ENCODE peak calls at places on chromosomes 12 and 14, in four cellular contexts. Z is K562, L is HCT116, R is H1. G is an unnamed sample.

GRCh38 chr12:106974525-106974924 is 12.4 kb downstream of the MTERF2 start:
- DNase-seq in Z (no peak), L (no peak), R (no peak), G (no peak)

GRCh38 chr14:57150449-57150848 is 118.3 kb downstream of the EXOC5 start:
- DNase-seq in Z (no peak), L (no peak), R (no peak), G (no peak)

GRCh38 chr12:91529829-91530228 is 347.2 kb upstream of the DCN start:
- DNase-seq in Z (no peak), L (no peak), R (no peak), G (no peak)

GRCh38 chr14:81311816-81312215 is 88.3 kb downstream of the STON2 start:
- DNase-seq in Z (no peak), L (no peak), R (no peak), G (no peak)

GRCh38 chr14:77024171-77024627 is 4.3 kb downstream of the IRF2BPL start:
- DNase-seq in Z (peak; percentile 36), L (no peak), R (peak; percentile 85), G (peak; percentile 86)

GRCh38 chr12:125069616-125070015 is 4.4 kb downstream of the AACS start:
- DNase-seq in Z (no peak), L (no peak), R (no peak), G (no peak)

GRCh38 chr14:66746316-66747006 is 238.5 kb downstream of the GPHN start:
- DNase-seq in Z (peak; percentile 8), L (peak; percentile 57), R (no peak), G (peak; percentile 2)

GRCh38 chr12:101055940-101056339 is 154.1 kb downstream of the SLC5A8 start:
- DNase-seq in Z (no peak), L (no peak), R (no peak), G (no peak)

GRCh38 chr12:58647495-58647894 is 272.8 kb downstream of the LRIG3 start:
- DNase-seq in Z (no peak), L (no peak), R (no peak), G (no peak)

GRCh38 chr14:91968280-91968679 is 20.8 kb upstream of the FBLN5 start:
- DNase-seq in Z (no peak), L (no peak), R (no peak), G (no peak)

GRCh38 chr14:62759796-62760195 is 285.5 kb downstream of the KCNH5 start:
- DNase-seq in Z (no peak), L (no peak), R (no peak), G (no peak)

GRCh38 chr12:90936230-90937005 is 18.6 kb downstream of the CCER1 start:
- DNase-seq in Z (no peak), L (no peak), R (no peak), G (no peak)

GRCh38 chr12:113239288-113239771 is 18.1 kb downstream of the TPCN1 start:
- DNase-seq in Z (no peak), L (no peak), R (no peak), G (no peak)

GRCh38 chr12:68403296-68403695 is 71.1 kb upstream of the MDM1 start:
- DNase-seq in Z (no peak), L (no peak), R (no peak), G (no peak)

GRCh38 chr14:90533591-90534021 is 136.8 kb downstream of the CALM1 start:
- DNase-seq in Z (peak; percentile 23), L (no peak), R (no peak), G (no peak)

GRCh38 chr14:100616854-100617714 is 29.9 kb upstream of the BEGAIN start:
- DNase-seq in Z (no peak), L (no peak), R (no peak), G (no peak)

GRCh38 chr12:30796891-30797371 is 42.2 kb upstream of the CAPRIN2 start:
- DNase-seq in Z (no peak), L (no peak), R (peak; percentile 66), G (no peak)

GRCh38 chr12:71038960-71039359 is 118.4 kb upstream of the PTPRR start:
- DNase-seq in Z (no peak), L (no peak), R (no peak), G (no peak)

GRCh38 chr12:131055596-131056233 is 102.0 kb downstream of the ADGRD1 start:
- DNase-seq in Z (no peak), L (no peak), R (no peak), G (no peak)

GRCh38 chr12:131057722-131058515 is 104.2 kb downstream of the ADGRD1 start:
- DNase-seq in Z (no peak), L (no peak), R (no peak), G (no peak)

GRCh38 chr12:131058700-131059099 is 105.0 kb downstream of the ADGRD1 start:
- DNase-seq in Z (no peak), L (no peak), R (no peak), G (no peak)

GRCh38 chr12:131056626-131057025 is 102.9 kb downstream of the ADGRD1 start:
- DNase-seq in Z (no peak), L (no peak), R (no peak), G (no peak)

DNA sequence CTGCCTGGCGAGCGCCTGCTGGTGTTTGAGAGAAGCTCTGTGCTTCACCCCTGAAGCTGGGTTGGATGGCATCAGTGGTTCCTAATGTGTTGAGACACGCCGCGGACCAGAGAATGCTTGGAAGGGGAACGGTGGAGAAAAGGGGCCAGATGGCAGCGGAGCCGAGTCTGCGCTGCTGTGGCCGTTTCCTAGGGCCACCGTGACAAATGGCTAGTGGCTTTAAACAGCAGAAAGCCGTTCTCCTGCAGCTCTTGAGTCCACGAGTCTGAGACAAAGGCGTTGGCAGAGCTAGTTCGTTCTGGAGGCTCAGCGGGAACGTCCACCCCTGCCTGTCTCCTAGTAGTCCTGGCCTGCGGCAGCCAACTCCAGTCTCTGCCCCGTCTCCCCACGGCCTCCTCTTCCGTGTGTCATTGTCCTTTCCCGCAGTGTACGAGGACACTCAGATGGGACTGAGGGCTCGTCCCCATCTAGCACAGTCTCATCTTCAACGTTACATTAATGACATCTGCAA is 103.6 kb downstream of the ADGRD1 start:
- DNase-seq in Z (no peak), L (no peak), R (no peak), G (no peak)
- TF ChIP-seq ZNF274 in Z (no peak), L (no peak), R (no peak), G (no peak)

DNA sequence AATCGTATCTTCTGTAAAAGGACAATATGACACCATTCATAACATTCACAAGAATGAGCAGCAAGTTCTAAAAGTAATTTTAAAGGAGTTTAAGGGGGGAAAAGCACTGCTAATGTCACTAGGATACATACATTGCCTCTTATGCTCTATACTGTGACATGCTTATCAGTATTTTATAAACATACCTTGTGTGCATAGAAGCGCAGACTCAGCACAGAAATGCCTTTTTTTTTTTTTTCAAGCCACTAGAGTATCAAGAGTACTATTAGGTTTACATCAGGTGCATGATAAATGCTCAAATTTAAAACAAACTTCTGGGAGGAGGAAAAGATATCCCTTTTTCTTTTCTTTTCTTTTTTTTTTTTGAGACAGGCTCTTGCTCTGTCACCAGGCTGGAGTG is 13.6 kb upstream of the SMARCC2 start:
- DNase-seq in Z (no peak), L (no peak), R (no peak), G (no peak)
- TF ChIP-seq YY1 in Z (no peak), L (no peak), R (no peak), G (no peak)

GRCh38 chr12:32110417-32110816 is 3.8 kb downstream of the BICD1 start:
- DNase-seq in Z (no peak), L (no peak), R (no peak), G (no peak)
- H3K4me3 ChIP-seq in Z (no peak overlapping the region), L (no peak overlapping the region), R (no peak overlapping the region), G (no peak overlapping the region)

GRCh38 chr14:68140111-68140741 is 320.6 kb downstream of the RAD51B start:
- DNase-seq in Z (no peak), L (peak; percentile 95), R (no peak), G (peak; percentile 16)
- TF ChIP-seq ZNF274 in Z (no peak), L (no peak), R (no peak), G (no peak)

GRCh38 chr14:103393078-103393477 is 7.9 kb downstream of the MARK3 start:
- DNase-seq in Z (no peak), L (no peak), R (no peak), G (no peak)

GRCh38 chr14:103392106-103392505 is 6.9 kb downstream of the MARK3 start:
- DNase-seq in Z (no peak), L (no peak), R (no peak), G (no peak)

GRCh38 chr14:103395245-103395644 is 10.0 kb downstream of the MARK3 start:
- DNase-seq in Z (no peak), L (no peak), R (no peak), G (no peak)

GRCh38 chr14:103392572-103392971 is 7.4 kb downstream of the MARK3 start:
- DNase-seq in Z (no peak), L (no peak), R (no peak), G (no peak)

GRCh38 chr14:103393687-103394626 is 8.7 kb downstream of the MARK3 start:
- DNase-seq in Z (peak; percentile 58), L (no peak), R (no peak), G (no peak)
- TF ChIP-seq YY1 in Z (no peak), L (no peak), R (no peak), G (no peak)

GRCh38 chr12:12474471-12474928 is 88.2 kb downstream of the DUSP16 start:
- DNase-seq in Z (peak; percentile 8), L (no peak), R (peak; percentile 30), G (no peak)
- H3K4me3 ChIP-seq in Z (no peak overlapping the region), L (no peak overlapping the region), R (no peak overlapping the region), G (no peak overlapping the region)

DNA sequence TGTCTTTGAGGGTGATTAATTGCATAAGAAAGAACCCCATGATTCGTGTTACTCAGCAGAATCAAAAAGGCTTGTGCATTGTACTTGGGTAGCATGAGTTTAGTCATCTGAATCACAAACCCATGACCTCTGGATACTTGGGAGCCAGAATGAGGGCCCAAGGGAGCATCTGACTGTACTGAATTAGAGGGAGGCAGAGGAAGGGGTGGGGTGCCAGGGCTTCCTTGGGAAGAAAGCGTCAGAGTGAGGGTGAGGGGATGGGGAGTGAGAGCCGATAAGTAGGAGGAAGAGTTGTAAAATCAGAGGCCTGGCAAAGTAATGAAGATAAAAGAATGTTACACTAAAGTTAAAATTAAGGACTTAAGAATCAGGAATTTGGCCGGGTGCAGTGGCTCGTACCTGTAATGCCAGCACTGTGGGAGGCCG is 29.8 kb downstream of the GPRC5D start:
- DNase-seq in Z (no peak), L (no peak), R (no peak), G (no peak)
- TF ChIP-seq ZNF274 in Z (no peak), L (no peak), R (no peak), G (no peak)

GRCh38 chr12:26077915-26078314 is 46.9 kb downstream of the BHLHE41 start:
- DNase-seq in Z (no peak), L (no peak), R (no peak), G (no peak)

GRCh38 chr12:26080911-26081310 is 43.9 kb downstream of the BHLHE41 start:
- DNase-seq in Z (no peak), L (no peak), R (no peak), G (no peak)
- TF ChIP-seq YY1 in Z (no peak), L (no peak), R (no peak), G (no peak)

GRCh38 chr14:104971447-104972240 is 6.5 kb downstream of the AHNAK2 start:
- DNase-seq in Z (no peak), L (no peak), R (no peak), G (no peak)

GRCh38 chr14:104970231-104971068 is 7.7 kb downstream of the AHNAK2 start:
- DNase-seq in Z (peak; percentile 34), L (peak; percentile 56), R (no peak), G (no peak)

GRCh38 chr14:104974146-104974541 is 4.0 kb downstream of the AHNAK2 start:
- DNase-seq in Z (no peak), L (no peak), R (no peak), G (no peak)

GRCh38 chr14:104973215-104974145 is 4.7 kb downstream of the AHNAK2 start:
- DNase-seq in Z (no peak), L (peak; percentile 98), R (no peak), G (no peak)

GRCh38 chr14:104972301-104973211 is 5.6 kb downstream of the AHNAK2 start:
- DNase-seq in Z (no peak), L (peak; percentile 86), R (no peak), G (no peak)
- H3K4me3 ChIP-seq in Z (no peak overlapping the region), L (peak overlapping the region; percentile 41), R (no peak overlapping the region), G (no peak overlapping the region)